ENCODE peak calls at places on chromosome 14, in five cellular contexts. V is mammary epithelial cell; L is CD4-positive, CD25-positive, alpha-beta regulatory T cell; A is cardiac muscle cell; Z is pancreas. O is an unnamed sample.

GRCh38 chr14:24189059-24189375 is 401 bp upstream of the IPO4 start:
- DNase-seq in V (no peak), Z (no peak), L (no peak), A (no peak), O (no peak)

GRCh38 chr14:91403069-91403600 is 14.5 kb downstream of the CCDC88C start:
- DNase-seq in A (no peak), L (no peak), Z (no peak), V (no peak), O (no peak)

GRCh38 chr14:63752449-63753169 is 24.7 kb upstream of the SGPP1 start:
- DNase-seq in L (no peak), V (peak; percentile 53), Z (no peak), A (no peak), O (peak; percentile 79)

GRCh38 chr14:54423991-54424390 is 17.2 kb downstream of the CNIH1 start:
- DNase-seq in Z (no peak), V (no peak), A (no peak), L (no peak), O (no peak)

GRCh38 chr14:101349108-101349507 is 212.2 kb upstream of the DIO3 start:
- DNase-seq in Z (no peak), A (no peak), L (no peak), V (no peak), O (no peak)

GRCh38 chr14:93655078-93655750 is 133.1 kb downstream of the PRIMA1 start:
- DNase-seq in L (peak; percentile 35), V (peak; percentile 40), Z (no peak), A (peak; percentile 92), O (no peak)

GRCh38 chr14:22097606-22098292 is 424.1 kb upstream of the OR4E1 start:
- DNase-seq in V (no peak), A (no peak), L (peak; percentile 68), Z (no peak), O (no peak)

GRCh38 chr14:55084648-55085441 is 33.4 kb downstream of the MAPK1IP1L start:
- DNase-seq in Z (no peak), L (no peak), A (no peak), V (no peak), O (no peak)

GRCh38 chr14:43981135-43981787 is 525.8 kb downstream of the FSCB start:
- DNase-seq in V (no peak), Z (no peak), A (no peak), L (no peak), O (no peak)

GRCh38 chr14:54761835-54762234 is 140.8 kb downstream of the GCH1 start:
- DNase-seq in L (no peak), A (no peak), V (no peak), Z (no peak), O (no peak)

GRCh38 chr14:105249175-105250007 is 1.1 kb downstream of the BTBD6 start:
- DNase-seq in V (no peak), L (peak; percentile 7), A (peak; percentile 11), Z (no peak), O (no peak)

GRCh38 chr14:75175677-75176141 is 703 bp downstream of the TMED10 start:
- DNase-seq in L (no peak), A (no peak), V (peak; percentile 75), Z (no peak), O (no peak)

GRCh38 chr14:72451081-72451972 is 442.6 kb downstream of the DPF3 start:
- DNase-seq in Z (no peak), A (no peak), V (no peak), L (peak; percentile 75), O (no peak)

GRCh38 chr14:71486274-71486673 is 446.0 kb upstream of the RGS6 start:
- DNase-seq in Z (no peak), V (no peak), A (no peak), L (no peak), O (no peak)

GRCh38 chr14:34906287-34906686 is 31.1 kb upstream of the BAZ1A start:
- DNase-seq in A (no peak), V (no peak), L (no peak), Z (no peak), O (no peak)

GRCh38 chr14:71753126-71753830 is 179.0 kb upstream of the RGS6 start:
- DNase-seq in Z (peak; percentile 83), V (peak; percentile 68), L (peak; percentile 62), A (peak; percentile 92), O (no peak)

GRCh38 chr14:83826838-83827237 is 1703.1 kb upstream of the FLRT2 start:
- DNase-seq in L (no peak), Z (no peak), V (no peak), A (no peak), O (no peak)

GRCh38 chr14:104353921-104354701 is 215.7 kb downstream of the KIF26A start:
- DNase-seq in L (no peak), Z (peak; percentile 15), A (no peak), V (no peak), O (no peak)

GRCh38 chr14:95533391-95533821 is 1.4 kb upstream of the GLRX5 start:
- DNase-seq in A (no peak), V (no peak), L (peak; percentile 31), Z (no peak), O (no peak)

GRCh38 chr14:29320261-29320660 is 553.7 kb downstream of the FOXG1 start:
- DNase-seq in V (no peak), A (no peak), L (no peak), Z (no peak), O (no peak)

GRCh38 chr14:65412881-65413738 is 580 bp downstream of the FUT8 start:
- DNase-seq in L (peak; percentile 47), Z (peak; percentile 43), V (peak; percentile 68), A (peak; percentile 91), O (peak; percentile 29)

GRCh38 chr14:36659822-36660735 is 1.6 kb upstream of the PAX9 start:
- DNase-seq in L (no peak), V (no peak), Z (no peak), A (no peak), O (no peak)

GRCh38 chr14:22747769-22748168 is 18.7 kb upstream of the OXA1L start:
- DNase-seq in V (no peak), A (no peak), Z (no peak), L (no peak), O (no peak)

GRCh38 chr14:53850714-53851296 is 105.8 kb downstream of the BMP4 start:
- DNase-seq in L (no peak), V (peak; percentile 27), Z (no peak), A (no peak), O (no peak)

GRCh38 chr14:90521121-90521929 is 124.5 kb downstream of the CALM1 start:
- DNase-seq in V (no peak), A (peak; percentile 14), Z (no peak), L (no peak), O (no peak)

GRCh38 chr14:30223385-30223785 is 295.7 kb upstream of the PRKD1 start:
- DNase-seq in Z (peak; percentile 92), L (no peak), A (no peak), V (peak; percentile 89), O (peak; percentile 44)

GRCh38 chr14:39034481-39035296 is 68.3 kb downstream of the SEC23A start:
- DNase-seq in L (no peak), V (no peak), A (peak; percentile 51), Z (no peak), O (no peak)

GRCh38 chr14:81169711-81170103 is 51.1 kb downstream of the GTF2A1 start:
- DNase-seq in L (no peak), Z (peak; percentile 37), V (peak; percentile 11), A (peak; percentile 3), O (no peak)

GRCh38 chr14:30210630-30211029 is 283.0 kb upstream of the PRKD1 start:
- DNase-seq in Z (no peak), A (no peak), L (no peak), V (peak; percentile 39), O (no peak)

GRCh38 chr14:35369701-35370191 is 34.8 kb downstream of the NFKBIA start:
- DNase-seq in V (peak; percentile 94), L (peak; percentile 54), Z (no peak), A (no peak), O (peak; percentile 66)

GRCh38 chr14:88209273-88209672 is 113.8 kb downstream of the KCNK10 start:
- DNase-seq in Z (no peak), L (no peak), A (no peak), V (no peak), O (no peak)

GRCh38 chr14:88212691-88213090 is 110.4 kb downstream of the KCNK10 start:
- DNase-seq in A (no peak), L (no peak), V (no peak), Z (no peak), O (no peak)

GRCh38 chr14:88208858-88209257 is 114.2 kb downstream of the KCNK10 start:
- DNase-seq in Z (no peak), V (no peak), A (no peak), L (no peak), O (no peak)

GRCh38 chr14:88210426-88210825 is 112.6 kb downstream of the KCNK10 start:
- DNase-seq in V (no peak), A (no peak), Z (no peak), L (no peak), O (no peak)
- H3K27ac ChIP-seq in V (no peak overlapping the region), A (no peak overlapping the region), Z (no peak overlapping the region), L (no peak overlapping the region), O (no peak overlapping the region)

DNA sequence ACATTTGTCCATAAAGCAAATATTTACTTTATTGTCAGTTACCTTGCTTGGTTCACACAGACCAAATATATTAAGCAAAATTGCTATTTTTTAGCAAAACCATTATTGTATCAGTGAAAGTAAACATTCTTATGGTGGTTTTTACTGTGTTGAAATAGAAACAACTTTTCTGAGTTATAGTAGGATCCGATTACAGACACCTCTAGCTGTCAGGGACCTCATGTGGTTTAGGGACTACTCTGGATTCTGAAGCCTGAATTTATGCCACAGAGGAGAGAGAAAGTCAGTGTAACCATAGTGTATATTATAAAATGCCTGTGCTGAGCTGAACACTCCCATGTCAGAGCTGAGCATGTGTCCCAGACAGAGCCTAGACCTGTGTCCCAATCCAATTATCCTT is 287.5 kb downstream of the FLRT2 start:
- DNase-seq in A (no peak), L (no peak), V (no peak), Z (no peak), O (no peak)
- H3K27ac ChIP-seq in A (no peak overlapping the region), L (no peak overlapping the region), V (no peak overlapping the region), Z (no peak overlapping the region), O (no peak overlapping the region)

DNA sequence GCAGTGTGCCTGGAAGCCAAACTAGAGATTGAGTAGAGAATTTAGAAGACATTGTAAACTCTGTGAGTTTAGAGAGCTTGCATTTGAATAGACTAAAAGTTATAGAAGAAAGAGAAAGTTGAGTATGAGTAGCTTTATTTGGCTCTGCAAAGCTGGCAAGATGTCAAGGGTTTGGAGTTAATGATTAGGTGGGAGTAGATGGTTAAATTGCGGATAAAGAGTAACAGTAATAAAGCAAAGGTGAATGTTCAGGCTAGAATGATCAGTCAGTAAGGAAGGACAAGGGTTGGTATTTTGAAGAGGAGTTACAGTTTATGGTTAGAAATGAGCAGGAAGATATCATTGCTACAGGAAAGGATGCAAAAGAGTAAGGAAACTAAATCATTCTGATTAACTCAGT is 5.2 kb downstream of the PPM1A start:
- DNase-seq in Z (no peak), V (no peak), L (no peak), A (no peak), O (no peak)
- H3K27ac ChIP-seq in Z (no peak overlapping the region), V (no peak overlapping the region), L (no peak overlapping the region), A (no peak overlapping the region), O (no peak overlapping the region)

GRCh38 chr14:68809524-68809923 is 16.7 kb upstream of the ZFP36L1 start:
- DNase-seq in L (no peak), A (no peak), V (no peak), Z (no peak), O (no peak)

GRCh38 chr14:68807987-68808386 is 15.1 kb upstream of the ZFP36L1 start:
- DNase-seq in V (no peak), Z (peak; percentile 32), L (no peak), A (no peak), O (no peak)

GRCh38 chr14:68808696-68809095 is 15.8 kb upstream of the ZFP36L1 start:
- DNase-seq in V (no peak), L (no peak), Z (no peak), A (no peak), O (no peak)

GRCh38 chr14:68811161-68811560 is 18.3 kb upstream of the ZFP36L1 start:
- DNase-seq in A (no peak), L (no peak), V (no peak), Z (no peak), O (no peak)

GRCh38 chr14:68810173-68811153 is 17.6 kb upstream of the ZFP36L1 start:
- DNase-seq in L (no peak), A (no peak), V (no peak), Z (peak; percentile 74), O (no peak)
- H3K27ac ChIP-seq in L (no peak overlapping the region), A (no peak overlapping the region), V (no peak overlapping the region), Z (peak overlapping the region; percentile 48), O (no peak overlapping the region)